ENCODE peak calls at places on chromosomes 5 and 9, in nine cellular contexts. E is GM12878, V is H1, D is GM12891, M is HCT116, N is K562, P is prostate gland, X is HepG2, F is transverse colon. G is an unnamed sample.

GRCh38 chr5:6377121-6377520 is 1.2 kb downstream of the MED10 start:
- DNase-seq in M (no peak), F (no peak), X (no peak), P (no peak), D (no peak), V (no peak), N (no peak), E (no peak), G (no peak)

GRCh38 chr9:77876091-77876490 is 155.5 kb downstream of the GNAQ start:
- DNase-seq in D (no peak), P (no peak), E (no peak), X (no peak), F (no peak), N (no peak), M (no peak), V (no peak), G (no peak)

GRCh38 chr5:109192027-109192426 is 217.7 kb downstream of the PJA2 start:
- DNase-seq in P (no peak), F (no peak), X (no peak), D (no peak), E (no peak), N (no peak), V (no peak), M (no peak), G (no peak)

GRCh38 chr9:79215819-79216218 is 355.9 kb upstream of the TLE4 start:
- DNase-seq in D (no peak), V (no peak), X (no peak), M (no peak), P (peak), F (no peak), N (no peak), E (no peak), G (no peak)

GRCh38 chr9:5492965-5493364 is 17.4 kb upstream of the PDCD1LG2 start:
- DNase-seq in N (no peak), F (no peak), M (no peak), P (no peak), E (no peak), V (no peak), X (peak), D (no peak), G (no peak)

GRCh38 chr5:23314827-23315226 is 192.6 kb upstream of the PRDM9 start:
- DNase-seq in V (no peak), M (no peak), P (no peak), D (no peak), F (no peak), X (no peak), N (no peak), E (no peak), G (no peak)

GRCh38 chr5:7705261-7705660 is 145.7 kb downstream of the CFAP90 start:
- DNase-seq in P (no peak), E (no peak), M (no peak), X (no peak), V (no peak), N (no peak), D (no peak), F (no peak), G (no peak)

GRCh38 chr9:98833090-98833956 is 25.9 kb downstream of the GALNT12 start:
- DNase-seq in F (no peak), D (no peak), M (no peak), X (no peak), E (no peak), N (peak), P (no peak), V (no peak), G (no peak)

GRCh38 chr5:179269781-179270543 is 75.3 kb downstream of the ADAMTS2 start:
- DNase-seq in N (no peak), F (peak), D (no peak), X (no peak), P (no peak), V (no peak), M (no peak), E (no peak), G (no peak)

GRCh38 chr5:39076757-39077475 is 2.7 kb upstream of the RICTOR start:
- DNase-seq in F (no peak), X (no peak), N (peak), D (no peak), E (peak), V (no peak), M (no peak), P (no peak), G (no peak)

GRCh38 chr5:114391321-114391720 is 29.5 kb downstream of the KCNN2 start:
- DNase-seq in E (no peak), X (no peak), M (no peak), D (no peak), P (no peak), F (no peak), N (no peak), V (no peak), G (no peak)

GRCh38 chr5:106964102-106964501 is 706.6 kb downstream of the EFNA5 start:
- DNase-seq in P (no peak), N (no peak), F (no peak), M (no peak), D (no peak), E (no peak), X (no peak), V (no peak), G (no peak)

GRCh38 chr9:135609366-135609955 is 29.9 kb downstream of the GLT6D1 start:
- DNase-seq in P (peak), F (no peak), V (no peak), E (no peak), X (no peak), M (no peak), N (no peak), D (no peak), G (peak)

GRCh38 chr9:135330307-135330631 is 149.3 kb upstream of the PPP1R26 start:
- DNase-seq in F (no peak), N (no peak), M (no peak), P (no peak), D (no peak), E (no peak), V (no peak), X (no peak), G (no peak)

GRCh38 chr5:179237770-179238627 is 107.3 kb downstream of the ADAMTS2 start:
- DNase-seq in N (no peak), P (no peak), X (no peak), E (no peak), D (no peak), M (no peak), F (peak), V (no peak), G (no peak)

GRCh38 chr5:56910123-56910951 is 941 bp downstream of the SETD9 start:
- DNase-seq in X (peak), F (peak), P (peak), E (no peak), M (no peak), N (peak), V (no peak), D (no peak), G (peak)

GRCh38 chr5:33321026-33321425 is 119.7 kb upstream of the TARS1 start:
- DNase-seq in N (no peak), X (no peak), M (no peak), F (no peak), D (no peak), P (no peak), V (no peak), E (no peak), G (no peak)

GRCh38 chr5:112614285-112614684 is 123.4 kb upstream of the APC start:
- DNase-seq in X (no peak), M (no peak), F (no peak), P (no peak), V (no peak), N (no peak), D (no peak), E (no peak), G (no peak)

GRCh38 chr9:37943329-37944265 is 39.7 kb upstream of the SLC25A51 start:
- DNase-seq in N (no peak), F (no peak), V (no peak), D (no peak), M (peak), P (peak), X (no peak), E (no peak), G (peak)

GRCh38 chr5:69450116-69450515 is 35.2 kb downstream of the MARVELD2 start:
- DNase-seq in M (peak), E (no peak), N (no peak), V (no peak), X (no peak), D (no peak), F (no peak), P (no peak), G (no peak)

GRCh38 chr9:86795861-86796497 is 151.3 kb downstream of the GAS1 start:
- DNase-seq in F (no peak), E (no peak), D (no peak), M (no peak), N (no peak), P (no peak), X (no peak), V (no peak), G (peak)
- TF ChIP-seq POLR2AphosphoS5 in F (no peak), E (no peak), D (no peak), M (no peak), N (no peak), P (no peak), X (no peak), V (no peak), G (peak)

DNA sequence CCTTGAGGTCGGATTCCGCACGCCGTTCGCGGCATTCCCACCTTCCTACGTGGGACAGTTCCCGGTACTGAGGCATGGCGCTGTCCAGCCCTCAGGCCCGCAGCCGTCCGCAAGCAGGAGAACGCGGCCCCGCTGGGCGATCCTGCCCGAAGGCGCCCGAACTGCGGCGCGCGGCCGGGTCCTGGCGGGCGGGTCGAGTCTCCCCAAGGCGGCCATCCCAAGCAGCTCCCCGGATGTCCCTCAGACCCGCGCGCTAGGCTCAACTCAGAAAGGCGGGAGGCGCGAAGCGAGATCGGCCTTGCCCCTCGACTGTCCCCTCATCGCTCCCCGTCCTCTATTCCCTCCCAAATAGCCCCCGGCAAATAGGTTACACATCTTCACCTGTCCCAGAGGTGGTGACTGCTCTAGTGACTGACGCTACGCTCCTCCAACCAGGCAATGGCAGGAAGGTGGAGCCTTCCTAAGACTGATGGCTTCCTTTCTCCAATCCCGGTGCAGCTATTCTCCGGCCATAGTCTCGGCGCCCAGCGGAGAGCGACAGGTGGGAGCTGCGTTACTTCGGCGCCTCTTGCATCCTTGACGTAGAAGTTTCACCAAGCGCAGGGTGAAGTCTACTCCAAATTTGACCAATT is 787 bp upstream of the ANKHD1 start:
- DNase-seq in V (peak), M (peak), D (peak), X (peak), P (peak), N (peak), F (peak), E (peak), G (peak)
- TF ChIP-seq POLR2A in V (peak), M (peak), D (peak), X (peak), P (peak), N (peak), F (peak), E (peak), G (no peak)

GRCh38 chr9:137218754-137219271 is 3.2 kb downstream of the RNF208 start:
- DNase-seq in X (peak), P (no peak), F (peak), N (peak), V (no peak), E (no peak), M (no peak), D (no peak), G (no peak)
- TF ChIP-seq POLR2AphosphoS5 in X (peak), P (no peak), F (peak), N (peak), V (no peak), E (no peak), M (peak), D (no peak), G (no peak)

GRCh38 chr9:70412678-70413426 is 1.6 kb downstream of the KLF9 start:
- DNase-seq in M (no peak), D (no peak), N (peak), V (no peak), E (no peak), P (peak), F (peak), X (peak), G (peak)

GRCh38 chr9:70413427-70413797 is 1.0 kb downstream of the KLF9 start:
- DNase-seq in V (no peak), N (no peak), P (no peak), E (no peak), D (peak), M (no peak), F (no peak), X (no peak), G (no peak)

GRCh38 chr9:70415041-70415440 is 584 bp upstream of the KLF9 start:
- DNase-seq in E (no peak), X (no peak), N (no peak), M (no peak), P (no peak), D (no peak), V (no peak), F (no peak), G (no peak)

GRCh38 chr9:70415476-70415875 is 1.0 kb upstream of the KLF9 start:
- DNase-seq in E (no peak), D (no peak), N (no peak), F (no peak), M (no peak), V (no peak), P (no peak), X (no peak), G (no peak)

DNA sequence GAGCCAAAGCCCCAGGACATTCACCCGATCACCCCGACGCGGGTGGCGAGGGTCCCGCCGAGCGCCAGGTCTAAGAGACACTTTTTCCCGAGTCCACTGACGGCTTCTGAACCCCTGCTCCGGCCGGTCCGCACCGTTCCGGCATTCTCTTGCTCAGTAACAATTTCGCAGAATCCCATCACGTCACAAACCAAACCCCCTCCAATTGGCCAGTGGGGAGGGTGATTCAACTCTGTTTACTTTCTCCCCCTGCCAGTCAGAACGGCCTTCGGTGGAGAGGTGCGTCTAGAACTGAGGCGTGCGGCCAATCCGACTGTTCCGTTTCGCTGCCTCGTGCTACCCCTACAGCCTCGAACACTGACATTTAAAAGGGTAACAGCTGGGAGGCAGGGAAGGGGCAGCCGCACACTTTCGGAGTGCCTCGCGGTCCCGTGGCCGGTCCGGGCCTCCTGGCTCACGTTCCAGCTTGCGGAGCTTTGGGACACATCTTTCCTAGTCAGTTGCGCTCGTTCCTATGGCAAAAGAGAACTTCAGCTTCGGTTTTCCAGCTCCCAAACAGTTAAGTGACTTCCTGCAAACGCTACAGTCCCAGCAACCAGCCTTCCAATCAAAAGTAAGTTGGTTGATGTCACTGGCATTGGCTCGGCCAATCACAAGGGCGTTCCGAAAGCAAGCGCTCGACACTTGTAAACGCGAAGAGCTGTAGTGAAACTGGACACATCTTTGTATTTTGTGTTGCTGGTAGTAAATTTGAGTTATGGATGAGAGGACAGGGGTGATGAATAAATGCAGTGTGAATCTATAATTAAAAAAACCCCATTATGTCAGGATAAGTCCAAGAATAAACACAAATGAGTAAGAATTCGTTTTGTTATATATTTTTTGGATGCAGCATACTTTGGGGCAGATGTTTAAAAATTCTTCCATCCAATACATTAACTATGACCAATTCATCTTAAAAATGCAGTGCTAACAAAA is at the start of gene KLF9:
- DNase-seq in P (peak), E (peak), F (peak), D (peak), V (peak), M (peak), N (peak), X (peak), G (peak)
- TF ChIP-seq POLR2A in P (peak), E (peak), F (peak), D (no peak), V (peak), M (no peak), N (peak), X (no peak), G (peak)

DNA sequence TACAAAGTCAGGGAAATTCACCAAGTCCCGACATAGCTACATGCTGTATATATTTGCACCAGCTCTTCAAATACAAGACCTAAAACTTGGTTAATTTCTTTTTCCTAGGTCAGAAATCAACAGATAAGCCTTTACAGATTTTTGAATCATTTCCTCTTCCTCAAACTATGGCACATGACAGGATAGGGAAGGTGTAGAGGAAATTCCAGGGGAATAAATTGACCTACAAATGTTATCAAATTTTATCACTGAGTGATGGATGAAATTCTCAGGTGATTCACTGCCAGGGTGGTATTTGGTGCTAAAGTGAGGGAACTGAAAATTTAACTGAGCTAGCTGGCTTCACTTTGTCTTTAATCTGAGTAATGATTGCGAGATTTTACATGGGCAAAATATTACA is 360.0 kb downstream of the BNC2 start:
- DNase-seq in X (no peak), N (no peak), D (no peak), P (no peak), M (no peak), V (no peak), F (no peak), E (no peak), G (no peak)
- TF ChIP-seq POLR2AphosphoS5 in X (no peak), N (no peak), D (no peak), P (no peak), M (no peak), V (no peak), F (no peak), E (no peak), G (no peak)

DNA sequence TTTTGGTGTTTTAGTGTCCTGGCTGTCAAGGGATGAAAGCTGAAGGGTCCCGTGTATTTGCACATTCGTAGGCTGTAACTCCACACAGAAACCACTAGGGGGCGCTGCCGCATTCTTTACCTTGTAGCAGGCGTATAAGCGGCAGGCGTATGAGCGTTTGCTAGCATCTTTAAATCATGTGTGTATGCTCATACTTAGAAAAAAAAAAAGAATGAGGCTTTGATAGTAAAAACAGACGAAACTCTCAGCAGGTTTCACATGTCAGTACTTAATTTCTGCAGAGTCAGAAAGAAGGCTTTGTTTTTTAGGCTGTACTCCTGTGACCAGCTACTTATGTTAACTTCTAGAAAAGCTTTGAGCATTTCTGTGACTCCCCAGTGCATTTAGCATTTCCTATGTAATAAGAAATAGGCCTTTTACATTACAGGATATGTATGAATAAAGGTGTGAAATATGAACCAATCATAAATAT is 218.8 kb upstream of the ADAMTSL1 start:
- DNase-seq in V (peak), E (peak), M (peak), P (peak), N (peak), D (peak), F (peak), X (peak), G (peak)
- TF ChIP-seq POLR2A in V (no peak), E (no peak), M (no peak), P (no peak), N (no peak), D (no peak), F (no peak), X (no peak), G (no peak)

DNA sequence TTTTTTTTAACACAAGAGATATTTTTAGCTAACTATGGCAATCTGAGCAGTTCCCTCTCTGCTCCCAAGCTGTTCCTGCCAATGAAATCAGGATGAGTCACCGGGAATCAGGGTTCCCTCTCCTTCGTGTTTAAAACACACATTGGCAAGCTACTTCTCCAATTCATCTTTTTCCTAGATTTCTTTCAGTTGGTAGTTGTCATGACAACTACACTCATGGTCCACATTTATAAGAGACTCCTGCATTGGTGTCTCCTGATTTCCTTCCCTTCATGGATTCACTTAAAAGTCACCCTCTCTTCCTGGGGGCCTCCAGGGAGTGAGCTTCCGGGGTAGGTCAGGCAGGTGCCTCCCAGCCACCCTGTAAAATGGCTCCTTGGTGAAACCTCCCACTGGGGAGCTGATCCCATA is 72.3 kb upstream of the NIPAL4 start:
- DNase-seq in V (no peak), E (no peak), F (no peak), X (peak), M (peak), P (no peak), N (no peak), D (no peak), G (no peak)
- TF ChIP-seq POLR2AphosphoS5 in V (no peak), E (no peak), F (no peak), X (no peak), M (no peak), P (peak), N (no peak), D (no peak), G (peak)

GRCh38 chr9:4099961-4100360 is 199.9 kb downstream of the GLIS3 start:
- DNase-seq in F (no peak), P (no peak), D (no peak), N (no peak), M (no peak), E (no peak), X (no peak), V (no peak), G (no peak)

GRCh38 chr9:4097490-4097889 is 202.4 kb downstream of the GLIS3 start:
- DNase-seq in F (no peak), N (no peak), M (no peak), E (no peak), D (no peak), X (no peak), V (no peak), P (no peak), G (no peak)

GRCh38 chr9:4092793-4093709 is 206.8 kb downstream of the GLIS3 start:
- DNase-seq in E (no peak), D (no peak), M (no peak), P (no peak), X (no peak), F (no peak), V (no peak), N (no peak), G (no peak)

GRCh38 chr9:4097991-4098390 is 201.9 kb downstream of the GLIS3 start:
- DNase-seq in P (no peak), M (no peak), V (no peak), D (no peak), F (no peak), N (no peak), E (no peak), X (no peak), G (no peak)

DNA sequence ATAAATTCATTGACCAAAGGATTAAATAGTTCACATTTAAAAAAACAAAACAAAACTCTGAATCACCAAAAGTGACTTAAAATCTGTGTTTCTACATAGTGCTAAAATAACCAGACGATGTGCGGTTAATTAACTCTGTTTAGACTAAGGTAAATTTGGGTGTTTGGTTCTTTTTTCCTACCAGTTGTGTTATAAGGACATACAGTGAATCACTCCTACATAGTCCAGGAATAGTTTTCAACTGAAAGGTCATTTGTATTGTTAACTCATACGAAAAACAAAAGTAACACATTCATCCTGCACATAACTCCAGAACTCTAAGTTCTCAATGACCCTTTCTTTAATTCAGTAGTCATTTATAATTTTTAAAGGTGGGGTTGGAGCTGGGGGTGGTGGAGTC is 203.7 kb downstream of the GLIS3 start:
- DNase-seq in P (no peak), N (no peak), V (no peak), F (no peak), X (no peak), D (no peak), E (no peak), M (no peak), G (no peak)
- TF ChIP-seq POLR2A in P (no peak), N (no peak), V (no peak), F (no peak), X (no peak), D (no peak), E (no peak), M (no peak), G (no peak)

G was measured in breast epithelium.